ENCODE peak calls at places on chromosomes 6 and 20, in seven cellular contexts. One of them, this sample, is unnamed.
A peak's percentile ranks its signal among the peaks of the same experiment; 100 is the strongest.

GRCh38 chr20:19502169-19502568 is 255.9 kb upstream of the RIN2 start:
- DNase-seq in stimulated activated CD4-positive, alpha-beta T cell treated with anti-CD3 and anti-CD28 coated beads, Interleukin-4, amount 100 ng/mL, for 4 hours: no peak
- DNase-seq in pancreas: no peak
- DNase-seq in C1 segment of cervical spinal cord: no peak
- DNase-seq in fibroblast of mammary gland: no peak
- DNase-seq in small intestine: no peak
- DNase-seq in central memory CD4-positive, alpha-beta T cell: no peak
- DNase-seq in this sample: no peak

GRCh38 chr20:24166127-24166389 is 177.5 kb upstream of the GGTLC1 start:
- DNase-seq in C1 segment of cervical spinal cord: no peak
- DNase-seq in small intestine: no peak
- DNase-seq in fibroblast of mammary gland: no peak
- DNase-seq in central memory CD4-positive, alpha-beta T cell: no peak
- DNase-seq in pancreas: no peak
- DNase-seq in stimulated activated CD4-positive, alpha-beta T cell treated with anti-CD3 and anti-CD28 coated beads, Interleukin-4, amount 100 ng/mL, for 4 hours: no peak
- DNase-seq in this sample: no peak

GRCh38 chr20:53080969-53081871 is 109.1 kb downstream of the TSHZ2 start:
- DNase-seq in small intestine: peak; percentile 71
- DNase-seq in pancreas: peak; percentile 59
- DNase-seq in stimulated activated CD4-positive, alpha-beta T cell treated with anti-CD3 and anti-CD28 coated beads, Interleukin-4, amount 100 ng/mL, for 4 hours: peak; percentile 13
- DNase-seq in central memory CD4-positive, alpha-beta T cell: no peak
- DNase-seq in fibroblast of mammary gland: peak; percentile 40
- DNase-seq in C1 segment of cervical spinal cord: no peak
- DNase-seq in this sample: no peak

GRCh38 chr6:157952751-157953479 is 28.7 kb upstream of the SYNJ2 start:
- DNase-seq in small intestine: peak; percentile 57
- DNase-seq in central memory CD4-positive, alpha-beta T cell: no peak
- DNase-seq in pancreas: no peak
- DNase-seq in C1 segment of cervical spinal cord: no peak
- DNase-seq in stimulated activated CD4-positive, alpha-beta T cell treated with anti-CD3 and anti-CD28 coated beads, Interleukin-4, amount 100 ng/mL, for 4 hours: no peak
- DNase-seq in fibroblast of mammary gland: peak; percentile 20
- DNase-seq in this sample: no peak

GRCh38 chr6:140809694-140810101 is 1323.0 kb upstream of the GJE1 start:
- DNase-seq in pancreas: no peak
- DNase-seq in stimulated activated CD4-positive, alpha-beta T cell treated with anti-CD3 and anti-CD28 coated beads, Interleukin-4, amount 100 ng/mL, for 4 hours: no peak
- DNase-seq in fibroblast of mammary gland: no peak
- DNase-seq in central memory CD4-positive, alpha-beta T cell: no peak
- DNase-seq in C1 segment of cervical spinal cord: no peak
- DNase-seq in small intestine: no peak
- DNase-seq in this sample: no peak

GRCh38 chr6:66675906-66676305 is 968.9 kb upstream of the EYS start:
- DNase-seq in small intestine: no peak
- DNase-seq in C1 segment of cervical spinal cord: no peak
- DNase-seq in stimulated activated CD4-positive, alpha-beta T cell treated with anti-CD3 and anti-CD28 coated beads, Interleukin-4, amount 100 ng/mL, for 4 hours: no peak
- DNase-seq in central memory CD4-positive, alpha-beta T cell: no peak
- DNase-seq in fibroblast of mammary gland: no peak
- DNase-seq in pancreas: no peak
- DNase-seq in this sample: no peak

GRCh38 chr6:37679539-37680476 is 17.9 kb downstream of the MDGA1 start:
- DNase-seq in pancreas: no peak
- DNase-seq in stimulated activated CD4-positive, alpha-beta T cell treated with anti-CD3 and anti-CD28 coated beads, Interleukin-4, amount 100 ng/mL, for 4 hours: no peak
- DNase-seq in fibroblast of mammary gland: no peak
- DNase-seq in small intestine: no peak
- DNase-seq in central memory CD4-positive, alpha-beta T cell: no peak
- DNase-seq in C1 segment of cervical spinal cord: no peak
- DNase-seq in this sample: no peak

GRCh38 chr20:57190536-57191265 is 75.7 kb downstream of the BMP7 start:
- DNase-seq in pancreas: no peak
- DNase-seq in stimulated activated CD4-positive, alpha-beta T cell treated with anti-CD3 and anti-CD28 coated beads, Interleukin-4, amount 100 ng/mL, for 4 hours: no peak
- DNase-seq in C1 segment of cervical spinal cord: no peak
- DNase-seq in fibroblast of mammary gland: peak; percentile 46
- DNase-seq in small intestine: no peak
- DNase-seq in central memory CD4-positive, alpha-beta T cell: no peak
- DNase-seq in this sample: no peak

GRCh38 chr20:36848078-36848660 is 27.8 kb upstream of the TLDC2 start:
- DNase-seq in small intestine: no peak
- DNase-seq in stimulated activated CD4-positive, alpha-beta T cell treated with anti-CD3 and anti-CD28 coated beads, Interleukin-4, amount 100 ng/mL, for 4 hours: no peak
- DNase-seq in central memory CD4-positive, alpha-beta T cell: no peak
- DNase-seq in fibroblast of mammary gland: peak; percentile 96
- DNase-seq in pancreas: no peak
- DNase-seq in C1 segment of cervical spinal cord: no peak
- DNase-seq in this sample: no peak

GRCh38 chr6:1630771-1631217 is 21.1 kb downstream of the FOXC1 start:
- DNase-seq in small intestine: no peak
- DNase-seq in pancreas: peak; percentile 37
- DNase-seq in stimulated activated CD4-positive, alpha-beta T cell treated with anti-CD3 and anti-CD28 coated beads, Interleukin-4, amount 100 ng/mL, for 4 hours: no peak
- DNase-seq in central memory CD4-positive, alpha-beta T cell: no peak
- DNase-seq in fibroblast of mammary gland: no peak
- DNase-seq in C1 segment of cervical spinal cord: no peak
- DNase-seq in this sample: no peak

GRCh38 chr20:19735446-19735845 is 22.6 kb upstream of the RIN2 start:
- DNase-seq in C1 segment of cervical spinal cord: peak; percentile 7
- DNase-seq in fibroblast of mammary gland: peak; percentile 91
- DNase-seq in pancreas: peak; percentile 17
- DNase-seq in small intestine: peak; percentile 85
- DNase-seq in stimulated activated CD4-positive, alpha-beta T cell treated with anti-CD3 and anti-CD28 coated beads, Interleukin-4, amount 100 ng/mL, for 4 hours: no peak
- DNase-seq in central memory CD4-positive, alpha-beta T cell: no peak
- DNase-seq in this sample: peak; percentile 44

GRCh38 chr6:81214414-81215091 is 537.9 kb downstream of the TENT5A start:
- DNase-seq in C1 segment of cervical spinal cord: no peak
- DNase-seq in stimulated activated CD4-positive, alpha-beta T cell treated with anti-CD3 and anti-CD28 coated beads, Interleukin-4, amount 100 ng/mL, for 4 hours: no peak
- DNase-seq in pancreas: no peak
- DNase-seq in small intestine: no peak
- DNase-seq in fibroblast of mammary gland: no peak
- DNase-seq in central memory CD4-positive, alpha-beta T cell: no peak
- DNase-seq in this sample: peak; percentile 64

GRCh38 chr6:36973647-36974046 is 12.3 kb downstream of the MTCH1 start:
- DNase-seq in stimulated activated CD4-positive, alpha-beta T cell treated with anti-CD3 and anti-CD28 coated beads, Interleukin-4, amount 100 ng/mL, for 4 hours: no peak
- DNase-seq in C1 segment of cervical spinal cord: no peak
- DNase-seq in pancreas: no peak
- DNase-seq in central memory CD4-positive, alpha-beta T cell: no peak
- DNase-seq in small intestine: no peak
- DNase-seq in fibroblast of mammary gland: no peak
- DNase-seq in this sample: no peak

GRCh38 chr6:169172946-169173345 is 80.7 kb downstream of the THBS2 start:
- DNase-seq in stimulated activated CD4-positive, alpha-beta T cell treated with anti-CD3 and anti-CD28 coated beads, Interleukin-4, amount 100 ng/mL, for 4 hours: no peak
- DNase-seq in pancreas: no peak
- DNase-seq in small intestine: no peak
- DNase-seq in fibroblast of mammary gland: peak; percentile 53
- DNase-seq in central memory CD4-positive, alpha-beta T cell: no peak
- DNase-seq in C1 segment of cervical spinal cord: no peak
- DNase-seq in this sample: no peak

GRCh38 chr6:163945813-163946212 is 531.3 kb downstream of the QKI start:
- DNase-seq in C1 segment of cervical spinal cord: peak; percentile 28
- DNase-seq in stimulated activated CD4-positive, alpha-beta T cell treated with anti-CD3 and anti-CD28 coated beads, Interleukin-4, amount 100 ng/mL, for 4 hours: no peak
- DNase-seq in central memory CD4-positive, alpha-beta T cell: no peak
- DNase-seq in small intestine: no peak
- DNase-seq in fibroblast of mammary gland: no peak
- DNase-seq in pancreas: no peak
- DNase-seq in this sample: no peak

GRCh38 chr20:15603978-15604377 is 969.3 kb downstream of the KIF16B start:
- DNase-seq in pancreas: no peak
- DNase-seq in small intestine: no peak
- DNase-seq in C1 segment of cervical spinal cord: no peak
- DNase-seq in stimulated activated CD4-positive, alpha-beta T cell treated with anti-CD3 and anti-CD28 coated beads, Interleukin-4, amount 100 ng/mL, for 4 hours: no peak
- DNase-seq in fibroblast of mammary gland: no peak
- DNase-seq in central memory CD4-positive, alpha-beta T cell: no peak
- DNase-seq in this sample: no peak

GRCh38 chr6:76578746-76579145 is 506.3 kb upstream of the IMPG1 start:
- DNase-seq in pancreas: no peak
- DNase-seq in stimulated activated CD4-positive, alpha-beta T cell treated with anti-CD3 and anti-CD28 coated beads, Interleukin-4, amount 100 ng/mL, for 4 hours: no peak
- DNase-seq in C1 segment of cervical spinal cord: no peak
- DNase-seq in central memory CD4-positive, alpha-beta T cell: no peak
- DNase-seq in small intestine: no peak
- DNase-seq in fibroblast of mammary gland: no peak
- DNase-seq in this sample: no peak